ENCODE peak calls at places on chromosomes 12 and 14, in eight cellular contexts. B, E, R, S, Y, V, U and G are unnamed samples.

GRCh38 chr12:6178981-6179761 is 21.0 kb upstream of the CD9 start:
- DNase-seq in R (no peak), B (no peak), U (no peak), S (peak; percentile 70), E (no peak), Y (no peak), V (no peak), G (no peak)

GRCh38 chr14:85601246-85601645 is 71.3 kb downstream of the FLRT2 start:
- DNase-seq in R (no peak), U (no peak), B (no peak), Y (no peak), V (no peak), S (no peak), E (no peak), G (no peak)

GRCh38 chr12:88572785-88573565 is 7.3 kb downstream of the KITLG start:
- DNase-seq in B (no peak), V (no peak), E (no peak), R (no peak), U (no peak), Y (no peak), S (peak; percentile 21), G (no peak)

GRCh38 chr14:61720302-61720677 is 25.0 kb downstream of the HIF1A start:
- DNase-seq in S (no peak), Y (no peak), R (no peak), B (no peak), E (no peak), U (no peak), V (no peak), G (no peak)

GRCh38 chr12:9649532-9649940 is 20.0 kb upstream of the CLEC2D start:
- DNase-seq in B (no peak), U (no peak), V (no peak), E (no peak), Y (no peak), R (no peak), S (no peak), G (no peak)

GRCh38 chr12:5479761-5480160 is 47.9 kb downstream of the NTF3 start:
- DNase-seq in R (no peak), B (no peak), Y (no peak), U (no peak), E (no peak), V (no peak), S (no peak), G (no peak)

GRCh38 chr12:108576660-108577234 is 14.4 kb downstream of the ISCU start:
- DNase-seq in E (no peak), S (no peak), B (no peak), R (no peak), U (peak; percentile 5), Y (peak; percentile 1), V (no peak), G (no peak)

GRCh38 chr12:19954163-19954562 is 414.2 kb upstream of the PDE3A start:
- DNase-seq in R (no peak), E (no peak), U (no peak), S (no peak), Y (no peak), V (no peak), B (no peak), G (no peak)

GRCh38 chr12:52956987-52957386 is 8.1 kb downstream of the KRT18 start:
- DNase-seq in U (no peak), V (no peak), R (no peak), E (no peak), B (no peak), Y (no peak), S (no peak), G (no peak)

GRCh38 chr14:38209572-38210159 is 2.0 kb downstream of the SSTR1 start:
- DNase-seq in S (peak; percentile 29), R (no peak), E (peak; percentile 12), B (peak; percentile 31), V (no peak), Y (no peak), U (no peak), G (no peak)

GRCh38 chr12:110821917-110822316 is 24.9 kb upstream of the CCDC63 start:
- DNase-seq in B (no peak), E (no peak), U (no peak), V (no peak), S (no peak), Y (no peak), R (no peak), G (no peak)

GRCh38 chr12:77591959-77592358 is 238.7 kb upstream of the NAV3 start:
- DNase-seq in U (no peak), V (no peak), R (no peak), E (peak; percentile 14), S (no peak), Y (no peak), B (no peak), G (no peak)

GRCh38 chr12:54304187-54304810 is 3.5 kb upstream of the NFE2 start:
- DNase-seq in U (peak; percentile 69), B (peak; percentile 88), R (peak; percentile 59), E (peak; percentile 83), S (no peak), V (peak; percentile 76), Y (peak; percentile 28), G (peak; percentile 59)

GRCh38 chr12:11707535-11707934 is 58.1 kb downstream of the ETV6 start:
- DNase-seq in R (no peak), B (peak; percentile 88), S (no peak), Y (no peak), V (no peak), E (peak; percentile 91), U (peak; percentile 72), G (peak; percentile 91)

GRCh38 chr14:75442166-75442565 is 14.3 kb downstream of the JDP2 start:
- DNase-seq in E (no peak), V (no peak), B (no peak), Y (no peak), U (no peak), R (no peak), S (no peak), G (no peak)

DNA sequence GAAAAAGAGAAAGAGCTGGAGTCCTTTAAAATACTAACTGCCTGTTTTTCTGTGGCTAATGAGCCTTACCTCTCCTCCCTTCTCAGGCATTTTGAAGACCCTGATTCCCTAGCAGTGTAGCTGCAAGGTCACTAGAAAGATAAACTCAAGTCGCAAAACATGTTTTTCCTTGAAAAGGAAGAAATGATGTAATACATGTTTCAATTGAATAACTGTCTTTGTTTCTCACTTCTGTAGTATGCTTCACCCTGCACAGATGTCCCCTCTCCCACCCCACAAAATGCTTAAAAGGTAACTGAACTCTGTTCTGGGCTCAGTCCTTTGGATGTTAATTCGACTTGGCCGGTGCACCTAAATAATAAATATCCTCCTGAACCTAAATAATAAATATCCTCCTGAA is 1350.3 kb downstream of the TMEM121 start:
- DNase-seq in V (no peak), E (no peak), R (no peak), Y (no peak), B (no peak), S (no peak), U (no peak), G (no peak)
- H3K9me3 ChIP-seq in V (no peaks in the 10 kb centered on the region), E (no peaks in the 10 kb centered on the region), R (peaks cover 69% of the 10 kb centered on the region), Y (no peaks in the 10 kb centered on the region), B (no peaks in the 10 kb centered on the region), S (no peaks in the 10 kb centered on the region), U (no peaks in the 10 kb centered on the region), G (no peaks in the 10 kb centered on the region)

DNA sequence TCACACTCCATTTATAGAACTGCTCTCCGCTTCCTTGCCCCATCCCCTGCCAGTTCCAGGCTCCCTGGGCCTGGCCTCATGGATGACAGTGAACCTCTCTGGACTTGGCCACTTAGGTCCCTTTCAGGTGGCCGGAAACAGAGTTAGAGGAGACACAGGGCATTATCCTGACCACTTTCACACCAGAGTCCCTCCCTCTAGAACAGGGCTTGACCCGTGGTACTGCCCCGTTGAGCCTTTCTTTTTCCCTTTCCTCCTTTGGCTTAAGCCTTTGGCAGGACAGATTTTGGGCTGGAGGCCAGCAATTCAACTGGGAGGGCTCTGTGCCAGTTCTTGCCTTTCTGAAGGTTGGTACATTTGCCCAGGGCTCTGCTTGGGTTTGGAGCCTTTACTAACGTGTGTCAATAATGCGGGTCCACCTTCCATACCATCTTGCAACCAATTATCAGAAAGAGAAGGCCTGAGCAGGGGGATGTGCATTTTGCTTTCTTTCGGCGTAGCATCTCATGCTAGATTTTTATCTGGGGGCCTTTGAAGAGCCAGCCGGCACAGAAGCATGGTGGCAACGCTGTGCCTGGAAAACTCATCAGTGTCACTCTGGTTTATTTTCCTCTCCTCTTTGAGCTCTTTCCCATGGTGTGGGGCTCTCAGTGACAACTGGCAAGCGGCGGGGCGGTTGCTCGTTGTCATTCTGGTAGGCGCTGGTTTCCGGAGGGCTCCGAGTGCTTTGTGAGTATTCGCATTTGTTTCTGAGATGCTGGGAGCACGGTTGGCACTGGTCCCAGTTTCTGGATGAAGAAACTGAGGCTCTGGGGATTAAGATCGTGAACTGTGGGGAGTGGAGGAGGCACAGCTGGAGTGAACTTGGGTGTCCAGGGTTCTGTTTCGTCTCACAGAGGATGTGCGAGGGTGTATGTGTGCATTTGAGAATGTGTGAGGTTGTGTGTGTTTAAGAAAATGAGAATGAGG is 23.0 kb downstream of the TPCN1 start:
- DNase-seq in E (peak; percentile 93), S (peak; percentile 75), V (peak; percentile 62), B (peak; percentile 91), U (peak; percentile 85), R (no peak), Y (peak; percentile 63), G (peak; percentile 91)
- H3K4me1 ChIP-seq in E (peaks cover 100% of the 10 kb centered on the region), S (peaks cover 31% of the 10 kb centered on the region), V (peaks cover 71% of the 10 kb centered on the region), B (peaks cover 71% of the 10 kb centered on the region), U (peaks cover 50% of the 10 kb centered on the region), R (peaks cover 38% of the 10 kb centered on the region), Y (peaks cover 31% of the 10 kb centered on the region), G (peaks cover 75% of the 10 kb centered on the region)

DNA sequence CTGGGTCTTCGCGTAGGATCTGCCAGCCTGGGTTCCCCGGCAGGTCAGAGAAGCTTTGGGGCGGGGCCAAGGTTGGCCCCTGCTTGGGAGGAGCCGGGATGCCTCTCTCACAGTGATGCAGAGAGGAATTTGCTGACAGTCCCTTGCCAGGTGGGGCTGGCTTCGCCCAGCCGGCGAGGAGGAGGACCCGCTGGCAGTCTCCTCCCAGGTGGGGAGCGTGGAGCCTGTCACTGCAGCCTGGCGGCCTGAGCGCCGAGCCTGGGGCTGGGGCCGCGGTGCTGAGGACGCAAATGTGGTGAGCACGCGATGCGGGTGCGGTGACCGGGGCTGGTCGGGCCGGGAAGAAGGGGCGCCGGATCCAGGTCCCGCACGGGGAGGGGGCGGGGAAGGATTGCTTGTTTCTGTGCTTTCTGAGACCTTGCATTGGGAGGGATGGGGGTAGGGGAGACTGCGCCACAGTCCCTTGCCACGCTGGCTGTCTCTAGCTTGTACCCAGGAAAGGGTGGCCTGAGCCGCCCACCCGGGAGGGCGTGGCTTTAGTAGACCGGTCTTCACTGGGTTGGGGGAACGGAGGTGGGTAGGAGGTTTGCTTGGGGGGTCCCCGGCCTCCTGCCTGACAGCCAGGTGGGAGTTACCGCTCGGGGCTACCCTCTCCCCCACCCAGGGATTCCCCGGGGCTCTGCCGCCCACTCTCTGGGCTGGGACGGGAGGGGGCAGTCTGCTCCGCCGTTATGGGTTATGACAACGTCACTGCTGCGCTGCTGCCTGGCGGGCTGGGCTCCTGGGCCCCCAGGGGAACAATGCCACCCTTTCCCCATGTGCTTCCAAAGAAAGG is at the start of gene TMEM63C:
- DNase-seq in E (peak; percentile 72), B (peak; percentile 52), Y (no peak), V (no peak), U (peak; percentile 85), S (no peak), R (peak; percentile 92), G (peak; percentile 89)
- TF ChIP-seq POLR2A in E (peak; percentile 41), B (no peak), Y (no peak), V (no peak), U (peak; percentile 78), S (no peak), R (no peak), G (peak; percentile 40)

DNA sequence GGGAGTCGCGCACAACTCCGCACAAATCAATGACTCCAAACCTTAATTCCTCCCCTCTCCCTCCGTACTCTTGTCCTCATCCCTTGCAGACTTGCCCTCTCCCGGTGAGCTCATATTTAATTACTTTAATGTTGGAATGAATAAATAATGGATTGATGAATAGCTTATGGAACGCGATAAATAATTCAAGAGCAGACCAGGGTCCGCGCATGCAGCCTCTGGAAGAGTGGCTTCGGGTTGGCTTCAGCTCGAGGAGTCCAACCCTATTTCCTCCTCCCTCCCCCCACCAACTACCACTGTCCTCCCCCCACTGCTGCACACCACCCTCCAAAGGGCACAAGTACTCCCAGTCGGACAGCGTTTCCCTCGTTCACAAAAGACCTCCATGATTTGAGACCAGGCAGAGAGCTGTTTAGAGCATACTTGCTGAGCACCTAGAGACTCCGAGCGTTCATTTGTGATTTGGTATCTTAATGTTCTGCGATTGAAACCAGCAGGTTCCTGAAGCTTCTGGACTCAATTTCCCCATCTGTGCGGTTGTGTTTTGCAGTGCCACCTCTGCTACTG is 621 bp upstream of the SIX1 start:
- DNase-seq in R (no peak), V (no peak), Y (no peak), B (no peak), U (no peak), S (no peak), E (no peak), G (no peak)
- H3K9me3 ChIP-seq in R (no peaks in the 10 kb centered on the region), V (no peaks in the 10 kb centered on the region), Y (no peaks in the 10 kb centered on the region), B (no peaks in the 10 kb centered on the region), U (no peaks in the 10 kb centered on the region), S (no peaks in the 10 kb centered on the region), E (no peaks in the 10 kb centered on the region), G (no peaks in the 10 kb centered on the region)